ENCODE peak calls at places on chromosomes 11 and 22, in six cellular contexts. One of them, this sample, is unnamed.

GRCh38 chr22:43310798-43311197 is 32.4 kb downstream of the SCUBE1 start:
- ATAC-seq in upper lobe of left lung: no peak
- ATAC-seq in HepG2: no peak
- ATAC-seq in K562: no peak
- ATAC-seq in GM12878: no peak
- ATAC-seq in A549: no peak
- ATAC-seq in this sample: no peak

GRCh38 chr22:25383278-25383820 is 163.9 kb downstream of the CRYBB2 start:
- ATAC-seq in GM12878: no peak
- ATAC-seq in A549: no peak
- ATAC-seq in K562: no peak
- ATAC-seq in HepG2: no peak
- ATAC-seq in upper lobe of left lung: no peak
- ATAC-seq in this sample: no peak

GRCh38 chr11:21476588-21476987 is 716.3 kb upstream of the ANO5 start:
- ATAC-seq in K562: no peak
- ATAC-seq in GM12878: peak; percentile 42
- ATAC-seq in HepG2: no peak
- ATAC-seq in A549: no peak
- ATAC-seq in upper lobe of left lung: no peak
- ATAC-seq in this sample: no peak

GRCh38 chr11:111937859-111938258 is 716 bp downstream of the DIXDC1 start:
- ATAC-seq in GM12878: no peak
- ATAC-seq in A549: peak; percentile 58
- ATAC-seq in HepG2: peak; percentile 58
- ATAC-seq in upper lobe of left lung: no peak
- ATAC-seq in K562: peak; percentile 15
- ATAC-seq in this sample: no peak

GRCh38 chr11:70204466-70204799 is 1.3 kb downstream of the FADD start:
- ATAC-seq in A549: no peak
- ATAC-seq in upper lobe of left lung: no peak
- ATAC-seq in K562: peak; percentile 63
- ATAC-seq in HepG2: no peak
- ATAC-seq in GM12878: peak; percentile 56
- ATAC-seq in this sample: no peak

GRCh38 chr22:34475886-34476285 is 555.6 kb upstream of the LARGE1 start:
- ATAC-seq in upper lobe of left lung: no peak
- ATAC-seq in HepG2: no peak
- ATAC-seq in A549: no peak
- ATAC-seq in K562: no peak
- ATAC-seq in GM12878: no peak
- ATAC-seq in this sample: no peak

GRCh38 chr11:61048368-61049065 is 53.8 kb upstream of the CD5 start:
- ATAC-seq in upper lobe of left lung: no peak
- ATAC-seq in A549: peak; percentile 40
- ATAC-seq in K562: no peak
- ATAC-seq in GM12878: peak; percentile 30
- ATAC-seq in HepG2: no peak
- ATAC-seq in this sample: no peak

GRCh38 chr11:25943777-25944661 is 387.9 kb upstream of the ANO3 start:
- ATAC-seq in A549: no peak
- ATAC-seq in upper lobe of left lung: no peak
- ATAC-seq in K562: no peak
- ATAC-seq in GM12878: no peak
- ATAC-seq in HepG2: peak; percentile 78
- ATAC-seq in this sample: no peak

GRCh38 chr11:115561116-115561515 is 56.9 kb upstream of the CADM1 start:
- ATAC-seq in A549: no peak
- ATAC-seq in K562: no peak
- ATAC-seq in upper lobe of left lung: no peak
- ATAC-seq in HepG2: no peak
- ATAC-seq in GM12878: no peak
- ATAC-seq in this sample: no peak

GRCh38 chr11:106281455-106282173 is 204.2 kb downstream of the AASDHPPT start:
- ATAC-seq in A549: peak; percentile 73
- ATAC-seq in K562: no peak
- ATAC-seq in GM12878: no peak
- ATAC-seq in HepG2: no peak
- ATAC-seq in upper lobe of left lung: no peak
- ATAC-seq in this sample: no peak

GRCh38 chr22:19754701-19755144 is 5.9 kb upstream of the TBX1 start:
- ATAC-seq in A549: no peak
- ATAC-seq in K562: no peak
- ATAC-seq in GM12878: no peak
- ATAC-seq in HepG2: no peak
- ATAC-seq in upper lobe of left lung: no peak
- ATAC-seq in this sample: no peak

GRCh38 chr22:19756288-19757128 is 4.1 kb upstream of the TBX1 start:
- ATAC-seq in A549: peak; percentile 72
- ATAC-seq in upper lobe of left lung: peak; percentile 49
- ATAC-seq in K562: peak; percentile 87
- ATAC-seq in GM12878: peak; percentile 87
- ATAC-seq in HepG2: peak; percentile 64
- ATAC-seq in this sample: no peak

GRCh38 chr22:19755722-19756287 is 4.8 kb upstream of the TBX1 start:
- ATAC-seq in K562: no peak
- ATAC-seq in upper lobe of left lung: no peak
- ATAC-seq in A549: no peak
- ATAC-seq in GM12878: no peak
- ATAC-seq in HepG2: peak; percentile 13
- ATAC-seq in this sample: no peak

GRCh38 chr22:19753996-19754700 is 6.4 kb upstream of the TBX1 start:
- ATAC-seq in HepG2: no peak
- ATAC-seq in K562: no peak
- ATAC-seq in A549: no peak
- ATAC-seq in GM12878: no peak
- ATAC-seq in upper lobe of left lung: no peak
- ATAC-seq in this sample: no peak

GRCh38 chr22:19755145-19755710 is 5.3 kb upstream of the TBX1 start:
- ATAC-seq in K562: no peak
- ATAC-seq in GM12878: no peak
- ATAC-seq in A549: no peak
- ATAC-seq in HepG2: no peak
- ATAC-seq in upper lobe of left lung: no peak
- ATAC-seq in this sample: no peak
- TF ChIP-seq EP300 in K562: no peak
- TF ChIP-seq EP300 in GM12878: no peak
- TF ChIP-seq EP300 in A549: no peak
- TF ChIP-seq EP300 in HepG2: no peak
- TF ChIP-seq EP300 in upper lobe of left lung: no peak
- TF ChIP-seq EP300 in this sample: no peak

GRCh38 chr11:3109921-3110706 is 52.9 kb upstream of the CARS1 start:
- ATAC-seq in GM12878: peak; percentile 88
- ATAC-seq in K562: peak; percentile 99
- ATAC-seq in HepG2: peak; percentile 88
- ATAC-seq in A549: peak; percentile 68
- ATAC-seq in upper lobe of left lung: peak; percentile 66
- ATAC-seq in this sample: peak; percentile 73
- TF ChIP-seq CTCF in GM12878: peak; percentile 64
- TF ChIP-seq CTCF in K562: peak; percentile 90
- TF ChIP-seq CTCF in HepG2: peak; percentile 59
- TF ChIP-seq CTCF in A549: peak; percentile 17
- TF ChIP-seq CTCF in upper lobe of left lung: peak; percentile 79
- TF ChIP-seq CTCF in this sample: peak; percentile 75

GRCh38 chr11:29321293-29322132 is 695.3 kb downstream of the KCNA4 start:
- ATAC-seq in A549: no peak
- ATAC-seq in upper lobe of left lung: no peak
- ATAC-seq in GM12878: no peak
- ATAC-seq in HepG2: peak; percentile 96
- ATAC-seq in K562: no peak
- ATAC-seq in this sample: no peak
- H3K27ac ChIP-seq in A549: no peak overlapping the region
- H3K27ac ChIP-seq in upper lobe of left lung: no peak overlapping the region
- H3K27ac ChIP-seq in GM12878: no peak overlapping the region
- H3K27ac ChIP-seq in HepG2: peak overlapping the region; percentile 3
- H3K27ac ChIP-seq in K562: no peak overlapping the region
- H3K27ac ChIP-seq in this sample: no peak overlapping the region

DNA sequence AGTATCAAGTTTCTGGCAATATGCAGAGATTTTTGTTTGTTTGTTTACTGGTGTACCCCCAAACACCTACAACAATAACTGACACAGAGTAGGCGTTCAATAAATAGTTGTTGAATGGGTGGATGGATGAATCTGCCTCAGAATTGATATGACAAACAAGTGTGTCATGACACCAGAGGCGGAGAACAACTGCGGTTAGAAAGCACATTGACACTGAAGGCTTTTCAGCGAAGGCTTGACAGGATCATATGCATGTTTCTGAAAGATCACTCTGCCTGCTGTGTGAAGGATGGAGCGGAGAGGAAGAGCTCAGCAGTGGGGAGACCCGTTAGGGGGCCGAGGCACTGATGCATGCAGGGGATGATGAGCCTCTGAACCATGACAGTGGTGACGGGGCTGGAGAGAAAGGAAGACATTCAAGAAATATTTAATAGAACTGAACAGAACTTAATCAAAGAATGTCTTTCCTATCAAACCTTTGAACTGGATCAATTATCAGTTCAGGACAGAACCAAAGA is 108.5 kb upstream of the USP47 start:
- ATAC-seq in HepG2: no peak
- ATAC-seq in GM12878: no peak
- ATAC-seq in upper lobe of left lung: no peak
- ATAC-seq in K562: no peak
- ATAC-seq in A549: no peak
- ATAC-seq in this sample: no peak
- TF ChIP-seq EP300 in HepG2: no peak
- TF ChIP-seq EP300 in GM12878: no peak
- TF ChIP-seq EP300 in upper lobe of left lung: no peak
- TF ChIP-seq EP300 in K562: no peak
- TF ChIP-seq EP300 in A549: no peak
- TF ChIP-seq EP300 in this sample: no peak

GRCh38 chr11:117232022-117232878 is at the start of the genes PCSK7 and RNF214:
- ATAC-seq in upper lobe of left lung: peak; percentile 96
- ATAC-seq in HepG2: peak; percentile 89
- ATAC-seq in GM12878: peak; percentile 82
- ATAC-seq in K562: peak; percentile 90
- ATAC-seq in A549: peak; percentile 89
- ATAC-seq in this sample: peak; percentile 91
- TF ChIP-seq CTCF in upper lobe of left lung: peak; percentile 98
- TF ChIP-seq CTCF in HepG2: peak; percentile 74
- TF ChIP-seq CTCF in GM12878: peak; percentile 77
- TF ChIP-seq CTCF in K562: peak; percentile 81
- TF ChIP-seq CTCF in A549: peak; percentile 80
- TF ChIP-seq CTCF in this sample: peak; percentile 90

GRCh38 chr22:46969491-46969890 is 207.0 kb downstream of the TBC1D22A start:
- ATAC-seq in K562: no peak
- ATAC-seq in GM12878: peak; percentile 97
- ATAC-seq in A549: no peak
- ATAC-seq in upper lobe of left lung: no peak
- ATAC-seq in HepG2: no peak
- ATAC-seq in this sample: no peak

GRCh38 chr22:46969961-46970360 is 207.5 kb downstream of the TBC1D22A start:
- ATAC-seq in A549: no peak
- ATAC-seq in HepG2: no peak
- ATAC-seq in upper lobe of left lung: no peak
- ATAC-seq in GM12878: peak; percentile 60
- ATAC-seq in K562: no peak
- ATAC-seq in this sample: no peak

GRCh38 chr22:46967445-46968358 is 205.3 kb downstream of the TBC1D22A start:
- ATAC-seq in GM12878: no peak
- ATAC-seq in HepG2: no peak
- ATAC-seq in A549: no peak
- ATAC-seq in upper lobe of left lung: no peak
- ATAC-seq in K562: no peak
- ATAC-seq in this sample: no peak

GRCh38 chr22:46968359-46968740 is 205.9 kb downstream of the TBC1D22A start:
- ATAC-seq in A549: no peak
- ATAC-seq in K562: no peak
- ATAC-seq in upper lobe of left lung: no peak
- ATAC-seq in HepG2: no peak
- ATAC-seq in GM12878: no peak
- ATAC-seq in this sample: no peak

GRCh38 chr22:46968848-46969247 is 206.4 kb downstream of the TBC1D22A start:
- ATAC-seq in GM12878: no peak
- ATAC-seq in K562: no peak
- ATAC-seq in A549: no peak
- ATAC-seq in HepG2: no peak
- ATAC-seq in upper lobe of left lung: no peak
- ATAC-seq in this sample: no peak
- H3K27ac ChIP-seq in GM12878: no peak overlapping the region
- H3K27ac ChIP-seq in K562: no peak overlapping the region
- H3K27ac ChIP-seq in A549: no peak overlapping the region
- H3K27ac ChIP-seq in HepG2: no peak overlapping the region
- H3K27ac ChIP-seq in upper lobe of left lung: no peak overlapping the region
- H3K27ac ChIP-seq in this sample: no peak overlapping the region

GRCh38 chr22:38733329-38734202 is 22.2 kb downstream of the SUN2 start:
- ATAC-seq in A549: peak; percentile 72
- ATAC-seq in upper lobe of left lung: peak; percentile 51
- ATAC-seq in GM12878: peak; percentile 78
- ATAC-seq in HepG2: peak; percentile 68
- ATAC-seq in K562: peak; percentile 84
- ATAC-seq in this sample: peak; percentile 82
- TF ChIP-seq EP300 in A549: no peak
- TF ChIP-seq EP300 in upper lobe of left lung: no peak
- TF ChIP-seq EP300 in GM12878: no peak
- TF ChIP-seq EP300 in HepG2: no peak
- TF ChIP-seq EP300 in K562: no peak
- TF ChIP-seq EP300 in this sample: no peak